ENCODE peak calls at places on chromosomes 11 and 22, in eight cellular contexts. M is HFFc6; L is stimulated activated CD8-positive, alpha-beta memory T cell treated with anti-CD3 and anti-CD28 coated beads, Interleukin-4, amount 100 ng/mL, for 4 hours; J is activated CD4-positive, alpha-beta T cell treated with anti-CD3 and anti-CD28 coated beads, Interleukin-2, amount 50 U/mL, for 1 hour; Y is activated CD8-positive, alpha-beta memory T cell treated with anti-CD3 and anti-CD28 coated beads for 1 hour; I is hepatic stellate cell; P is AG10803; O is psoas muscle. S is an unnamed sample.

GRCh38 chr22:38228326-38228872 is 26.6 kb downstream of the MAFF start:
- DNase-seq in L (no peak), O (no peak), P (no peak), Y (no peak), I (no peak), J (no peak), M (no peak), S (no peak)

GRCh38 chr11:9158898-9159391 is 67.5 kb upstream of the SCUBE2 start:
- DNase-seq in L (no peak), P (peak; percentile 77), Y (no peak), J (no peak), M (peak; percentile 47), O (no peak), I (peak; percentile 32), S (peak; percentile 58)

GRCh38 chr11:1586699-1587098 is 1.6 kb upstream of the KRTAP5-1 start:
- DNase-seq in L (no peak), P (no peak), I (no peak), M (no peak), J (no peak), Y (no peak), O (no peak), S (no peak)

GRCh38 chr11:34512810-34513673 is 552 bp downstream of the ELF5 start:
- DNase-seq in L (peak; percentile 6), Y (peak; percentile 5), J (peak; percentile 28), O (peak; percentile 43), P (peak; percentile 42), I (peak; percentile 71), M (peak; percentile 57), S (peak; percentile 80)

GRCh38 chr11:118621071-118621815 is 13.8 kb downstream of the PHLDB1 start:
- DNase-seq in Y (no peak), I (peak; percentile 86), J (no peak), P (peak; percentile 86), L (no peak), O (peak; percentile 89), M (peak; percentile 82), S (peak; percentile 95)

GRCh38 chr11:134654161-134654915 is 242.3 kb upstream of the B3GAT1 start:
- DNase-seq in L (peak; percentile 28), I (no peak), Y (no peak), M (no peak), J (no peak), O (no peak), P (no peak), S (no peak)

GRCh38 chr22:39617342-39617741 is 46.8 kb downstream of the CACNA1I start:
- DNase-seq in J (no peak), I (no peak), P (no peak), O (no peak), Y (no peak), M (no peak), L (no peak), S (no peak)

GRCh38 chr11:2522636-2523255 is 77.9 kb downstream of the KCNQ1 start:
- DNase-seq in I (no peak), P (no peak), M (no peak), J (no peak), O (peak; percentile 9), Y (no peak), L (no peak), S (no peak)

GRCh38 chr11:44993971-44994705 is 43.5 kb upstream of the TP53I11 start:
- DNase-seq in O (no peak), J (no peak), Y (no peak), L (no peak), M (no peak), P (no peak), I (no peak), S (no peak)

GRCh38 chr11:65703846-65704245 is 8.2 kb upstream of the KAT5 start:
- DNase-seq in O (no peak), J (no peak), Y (no peak), I (no peak), P (no peak), M (no peak), L (no peak), S (no peak)